ENCODE peak calls at places on chromosomes 16 and 17, in ten cellular contexts. Z is CD8-positive, alpha-beta memory T cell; A is A549; M is IMR-90; K is GM23248; V is HAP-1; F is pancreas; S is lower lobe of right lung; H is K562; W is small intestine. U is an unnamed sample.

GRCh38 chr17:50605434-50605833 is 29.2 kb upstream of the ABCC3 start:
- DNase-seq in Z (no peak), A (no peak), M (no peak), K (no peak), V (no peak), F (no peak), S (no peak), H (no peak), W (no peak), U (no peak)

GRCh38 chr16:88303890-88304819 is 78.6 kb upstream of the ZNF469 start:
- DNase-seq in Z (no peak), A (no peak), M (peak; percentile 98), K (peak; percentile 95), V (no peak), F (no peak), S (no peak), H (peak; percentile 35), W (no peak), U (peak; percentile 82)

GRCh38 chr17:37081287-37081686 is 132.5 kb downstream of the AATF start:
- DNase-seq in Z (no peak), A (peak; percentile 22), M (no peak), K (no peak), V (no peak), F (no peak), S (no peak), H (no peak), W (no peak), U (no peak)

GRCh38 chr16:82701302-82702022 is 74.7 kb downstream of the CDH13 start:
- DNase-seq in Z (no peak), A (no peak), M (no peak), K (peak; percentile 36), V (no peak), F (no peak), S (no peak), H (no peak), W (no peak), U (no peak)

GRCh38 chr16:27323781-27324561 is 10.2 kb downstream of the IL4R start:
- DNase-seq in Z (no peak), A (no peak), M (no peak), K (no peak), V (no peak), F (no peak), S (no peak), H (no peak), W (no peak), U (no peak)

GRCh38 chr17:488993-489757 is 136.6 kb upstream of the RPH3AL start:
- DNase-seq in Z (peak; percentile 12), A (peak; percentile 86), M (peak; percentile 20), K (peak; percentile 43), V (peak; percentile 49), F (peak; percentile 44), S (peak; percentile 55), H (peak; percentile 6), W (no peak), U (no peak)

GRCh38 chr16:26382607-26383006 is 684.1 kb upstream of the C16orf82 start:
- DNase-seq in Z (no peak), A (no peak), M (no peak), K (no peak), V (no peak), F (no peak), S (no peak), H (no peak), W (no peak), U (no peak)

GRCh38 chr17:20284018-20284417 is 183.3 kb downstream of the LGALS9B start:
- DNase-seq in Z (no peak), A (no peak), M (peak; percentile 42), K (no peak), V (peak; percentile 15), F (no peak), S (no peak), H (no peak), W (no peak), U (no peak)

GRCh38 chr17:57943645-57944044 is 11.6 kb downstream of the CUEDC1 start:
- DNase-seq in Z (no peak), A (no peak), M (no peak), K (peak; percentile 35), V (no peak), F (no peak), S (no peak), H (no peak), W (no peak), U (no peak)

GRCh38 chr17:41404024-41404651 is 6.7 kb upstream of the KRT31 start:
- DNase-seq in Z (no peak), A (peak; percentile 82), M (peak; percentile 97), K (peak; percentile 97), V (no peak), F (no peak), S (no peak), H (no peak), W (no peak), U (peak; percentile 63)

GRCh38 chr17:74453665-74454196 is 12.7 kb upstream of the CD300A start:
- DNase-seq in Z (no peak), A (peak; percentile 77), M (no peak), K (no peak), V (no peak), F (no peak), S (no peak), H (peak; percentile 99), W (no peak), U (no peak)

GRCh38 chr16:51359141-51359960 is 208.3 kb upstream of the SALL1 start:
- DNase-seq in Z (no peak), A (no peak), M (peak; percentile 5), K (peak; percentile 6), V (no peak), F (peak; percentile 21), S (no peak), H (no peak), W (no peak), U (no peak)

GRCh38 chr16:87140211-87141200 is 176.7 kb downstream of the C16orf95 start:
- DNase-seq in Z (no peak), A (no peak), M (no peak), K (no peak), V (no peak), F (no peak), S (no peak), H (no peak), W (no peak), U (no peak)

GRCh38 chr16:3785413-3785812 is 68.1 kb upstream of the TRAP1 start:
- DNase-seq in Z (no peak), A (no peak), M (no peak), K (no peak), V (no peak), F (no peak), S (no peak), H (no peak), W (no peak), U (no peak)

DNA sequence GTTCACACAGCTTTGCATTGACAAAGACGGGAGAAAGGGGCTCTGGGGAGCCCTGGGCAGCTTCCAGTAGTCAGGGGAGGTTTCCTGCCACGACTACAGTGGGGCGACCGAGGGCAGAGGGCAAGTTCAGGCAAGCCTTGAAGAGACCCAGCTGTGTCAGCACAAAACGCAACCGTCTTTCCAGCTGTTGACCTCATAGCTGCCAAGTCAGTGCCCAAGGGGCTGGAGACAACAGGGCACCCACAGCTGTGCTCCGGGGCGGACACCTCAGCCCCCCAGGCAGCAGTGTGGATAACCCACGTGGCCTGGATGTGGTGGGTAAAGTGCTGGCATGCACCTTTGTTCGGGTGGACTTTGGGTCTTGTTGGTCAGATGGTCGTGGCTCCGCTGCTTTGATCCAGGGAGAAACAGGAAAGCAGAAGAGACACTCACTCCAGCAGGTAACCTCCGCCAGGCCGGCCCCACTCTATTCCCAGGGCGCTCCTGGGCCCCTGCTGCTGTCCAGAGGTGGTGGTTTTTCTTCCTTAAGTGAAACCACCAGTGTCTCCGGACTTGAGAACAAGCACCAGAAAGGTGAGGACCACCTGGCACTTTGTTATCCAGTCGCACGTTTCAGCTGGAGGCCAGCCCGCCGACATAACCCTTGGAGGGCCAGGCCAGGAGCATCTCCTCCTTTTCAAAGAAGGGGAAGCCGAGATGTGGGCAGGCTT is 17.6 kb upstream of the CBX2 start:
- DNase-seq in Z (no peak), A (no peak), M (no peak), K (no peak), V (no peak), F (no peak), S (peak; percentile 19), H (no peak), W (no peak), U (no peak)
- H3K4me1 ChIP-seq in Z (no peaks in the 10 kb centered on the region), A (no peaks in the 10 kb centered on the region), M (no peaks in the 10 kb centered on the region), K (no peaks in the 10 kb centered on the region), V (no peaks in the 10 kb centered on the region), F (no peaks in the 10 kb centered on the region), S (no peaks in the 10 kb centered on the region), H (peaks cover 12% of the 10 kb centered on the region), W (no peaks in the 10 kb centered on the region), U (no peaks in the 10 kb centered on the region)

GRCh38 chr16:70693231-70693671 is 7.4 kb upstream of the MTSS2 start:
- DNase-seq in Z (no peak), A (no peak), M (no peak), K (peak; percentile 47), V (no peak), F (no peak), S (no peak), H (no peak), W (no peak), U (peak; percentile 71)
- H3K4me1 ChIP-seq in Z (peaks cover 20% of the 10 kb centered on the region), A (peaks cover 96% of the 10 kb centered on the region), M (peaks cover 57% of the 10 kb centered on the region), K (peaks cover 57% of the 10 kb centered on the region), V (no peaks in the 10 kb centered on the region), F (no peaks in the 10 kb centered on the region), S (peaks cover 99% of the 10 kb centered on the region), H (peaks cover 84% of the 10 kb centered on the region), W (peaks cover 5% of the 10 kb centered on the region), U (peaks cover 71% of the 10 kb centered on the region)

DNA sequence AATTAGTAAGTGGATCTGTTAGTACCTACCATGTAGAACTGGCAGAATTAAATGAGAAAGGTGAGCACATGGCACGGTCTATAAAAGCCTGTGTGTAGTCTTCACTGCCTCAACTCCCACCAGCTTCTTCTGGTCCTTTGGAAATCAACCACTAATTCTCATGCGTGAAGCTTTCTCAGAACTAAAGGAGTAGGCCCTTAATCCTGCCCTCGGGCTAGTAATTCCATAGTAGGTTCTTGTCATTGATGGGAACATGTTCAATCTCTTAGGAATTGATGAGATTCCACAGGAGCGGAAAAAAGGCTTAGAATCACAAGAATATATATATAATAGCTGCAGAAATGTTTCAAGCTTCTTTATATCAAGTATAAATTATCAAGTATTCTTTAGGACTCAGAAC is 21.7 kb downstream of the CDR2 start:
- DNase-seq in Z (no peak), A (no peak), M (no peak), K (peak; percentile 5), V (peak; percentile 83), F (no peak), S (no peak), H (no peak), W (no peak), U (no peak)
- H3K4me1 ChIP-seq in Z (peaks cover 47% of the 10 kb centered on the region), A (peaks cover 38% of the 10 kb centered on the region), M (peaks cover 16% of the 10 kb centered on the region), K (peaks cover 52% of the 10 kb centered on the region), V (peaks cover 31% of the 10 kb centered on the region), F (peaks cover 15% of the 10 kb centered on the region), S (peaks cover 29% of the 10 kb centered on the region), H (no peaks in the 10 kb centered on the region), W (peaks cover 3% of the 10 kb centered on the region), U (peaks cover 18% of the 10 kb centered on the region)

DNA sequence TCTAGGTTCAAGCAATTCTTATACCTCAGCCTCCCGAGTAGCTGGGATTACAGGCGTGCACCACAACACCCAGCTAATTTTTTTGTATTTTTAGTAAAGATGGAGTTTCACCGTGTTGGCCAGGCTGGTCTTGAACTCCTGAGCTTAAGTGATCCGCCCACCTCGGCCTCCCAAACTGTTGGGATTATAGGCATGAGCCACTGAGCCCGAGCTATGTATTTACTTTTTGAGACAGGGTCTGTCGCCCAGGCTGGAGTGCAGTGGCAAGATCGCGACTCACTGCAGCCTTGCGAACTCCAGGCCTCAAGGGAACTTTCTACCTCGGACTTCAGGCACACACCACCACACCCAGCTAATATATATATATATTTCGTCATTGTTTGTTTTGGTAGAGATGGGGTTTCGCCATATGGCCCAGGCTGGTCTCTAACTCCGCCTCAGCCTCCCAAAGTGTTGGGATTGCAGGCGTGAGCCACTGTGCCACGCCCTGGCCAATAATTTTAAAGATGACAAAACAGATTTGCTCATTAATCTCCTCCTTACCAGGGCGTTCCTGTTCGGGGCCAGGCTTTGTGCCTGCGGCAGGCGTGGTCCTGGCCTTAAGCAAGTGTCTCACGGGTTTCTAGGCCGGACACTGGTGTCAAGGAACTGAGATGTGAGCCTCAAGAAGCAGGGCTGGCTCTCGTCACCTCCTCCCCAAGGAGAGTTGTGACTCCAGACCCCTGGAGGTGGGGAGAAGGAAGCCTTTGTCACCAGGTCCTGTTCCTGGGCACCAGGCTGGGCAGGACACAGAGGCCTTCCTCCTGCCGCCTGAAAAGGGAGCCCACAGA is 4.3 kb upstream of the NPW start:
- DNase-seq in Z (no peak), A (peak; percentile 98), M (peak; percentile 47), K (no peak), V (peak; percentile 78), F (no peak), S (peak; percentile 60), H (no peak), W (peak; percentile 88), U (peak; percentile 63)
- H3K4me1 ChIP-seq in Z (peaks cover 10% of the 10 kb centered on the region), A (peaks cover 34% of the 10 kb centered on the region), M (peaks cover 7% of the 10 kb centered on the region), K (peaks cover 5% of the 10 kb centered on the region), V (peaks cover 13% of the 10 kb centered on the region), F (peaks cover under 1% of the 10 kb centered on the region), S (peaks cover 14% of the 10 kb centered on the region), H (peaks cover 35% of the 10 kb centered on the region), W (no peaks in the 10 kb centered on the region), U (peaks cover 18% of the 10 kb centered on the region)

U was measured in hepatocyte.